ENCODE peak calls at places on chromosomes 2 and 18, in seven cellular contexts. H is H9, S is tibial artery, W is right lobe of liver, J is psoas muscle, T is heart left ventricle, U is thoracic aorta. A is an unnamed sample.

GRCh38 chr2:10185046-10185445 is 62.5 kb downstream of the RRM2 start:
- DNase-seq in H (no peak), S (no peak), W (no peak), J (no peak), T (no peak), U (no peak), A (no peak)

GRCh38 chr2:131801210-131801744 is 273.6 kb downstream of the CCDC74A start:
- DNase-seq in H (no peak), S (no peak), W (peak; percentile 22), J (no peak), T (no peak), U (no peak), A (no peak)

GRCh38 chr18:13315000-13315399 is 96.4 kb downstream of the LDLRAD4 start:
- DNase-seq in H (no peak), S (no peak), W (no peak), J (no peak), T (no peak), U (no peak), A (no peak)

GRCh38 chr2:84717302-84717701 is 163.6 kb downstream of the TRABD2A start:
- DNase-seq in H (no peak), S (no peak), W (no peak), J (no peak), T (no peak), U (no peak), A (no peak)

GRCh38 chr2:232538671-232539070 is 821 bp upstream of the CHRNG start:
- DNase-seq in H (no peak), S (no peak), W (no peak), J (no peak), T (peak; percentile 40), U (no peak), A (no peak)

GRCh38 chr18:49767111-49768050 is 46.0 kb downstream of the ACAA2 start:
- DNase-seq in H (no peak), S (no peak), W (no peak), J (no peak), T (no peak), U (no peak), A (no peak)

GRCh38 chr18:48790869-48791635 is 159.7 kb downstream of the SMAD7 start:
- DNase-seq in H (no peak), S (peak; percentile 62), W (peak; percentile 34), J (no peak), T (no peak), U (no peak), A (peak; percentile 30)

GRCh38 chr2:46082531-46083485 is 214.4 kb upstream of the EPAS1 start:
- DNase-seq in H (no peak), S (no peak), W (no peak), J (peak; percentile 20), T (peak; percentile 79), U (no peak), A (no peak)

GRCh38 chr18:26556573-26556972 is 8.2 kb upstream of the KCTD1 start:
- DNase-seq in H (no peak), S (no peak), W (no peak), J (no peak), T (no peak), U (no peak), A (no peak)

GRCh38 chr2:26614205-26615128 is 26.7 kb downstream of the CIB4 start:
- DNase-seq in H (no peak), S (peak; percentile 77), W (no peak), J (no peak), T (peak; percentile 59), U (no peak), A (no peak)

GRCh38 chr2:41129988-41130387 is 678.1 kb upstream of the SLC8A1 start:
- DNase-seq in H (no peak), S (no peak), W (no peak), J (no peak), T (no peak), U (no peak), A (no peak)

GRCh38 chr2:196131384-196131861 is 40.0 kb downstream of the STK17B start:
- DNase-seq in H (peak; percentile 64), S (no peak), W (no peak), J (peak; percentile 29), T (no peak), U (no peak), A (peak; percentile 50)

GRCh38 chr2:150051004-150051403 is 436.5 kb downstream of the RND3 start:
- DNase-seq in H (no peak), S (no peak), W (no peak), J (no peak), T (no peak), U (no peak), A (no peak)

GRCh38 chr2:46257476-46257875 is 39.7 kb upstream of the EPAS1 start:
- DNase-seq in H (no peak), S (no peak), W (no peak), J (no peak), T (no peak), U (no peak), A (no peak)

GRCh38 chr2:197304556-197305011 is 6.0 kb downstream of the ANKRD44 start:
- DNase-seq in H (no peak), S (no peak), W (no peak), J (no peak), T (no peak), U (no peak), A (no peak)

GRCh38 chr2:28293416-28293815 is 99.2 kb upstream of the FOSL2 start:
- DNase-seq in H (no peak), S (no peak), W (no peak), J (no peak), T (no peak), U (no peak), A (no peak)

DNA sequence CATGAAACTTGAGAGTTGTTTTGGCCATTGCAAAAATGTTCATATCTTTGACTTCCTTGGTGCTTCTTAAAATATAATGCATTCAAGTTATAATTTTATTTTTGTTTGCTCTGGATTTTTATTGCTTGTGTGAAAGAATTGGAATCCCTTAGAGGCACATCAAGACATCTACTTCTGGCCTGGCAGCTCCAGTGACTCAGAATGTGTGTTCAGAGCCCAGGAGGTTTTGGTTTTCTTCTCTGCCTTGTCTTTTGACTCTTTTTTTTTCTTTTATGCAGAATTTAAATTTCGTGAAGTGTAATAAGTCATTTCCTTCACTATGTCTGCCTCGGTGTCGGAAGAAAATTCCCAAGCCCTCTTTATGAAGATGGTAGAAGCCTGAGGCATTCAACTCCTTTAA is 180.2 kb downstream of the LTBP1 start:
- DNase-seq in H (no peak), S (no peak), W (no peak), J (no peak), T (no peak), U (no peak), A (no peak)
- TF ChIP-seq CTCF in H (no peak), S (no peak), W (no peak), J (no peak), T (no peak), U (no peak), A (no peak)

GRCh38 chr2:222205136-222205535 is 93.7 kb downstream of the PAX3 start:
- DNase-seq in H (no peak), S (no peak), W (no peak), J (no peak), T (no peak), U (no peak), A (no peak)
- TF ChIP-seq CTCF in H (no peak), S (no peak), W (no peak), J (no peak), T (no peak), U (no peak), A (no peak)

GRCh38 chr2:68357608-68358337 is 7.3 kb upstream of the PLEK start:
- DNase-seq in H (peak; percentile 81), S (no peak), W (no peak), J (peak; percentile 24), T (no peak), U (no peak), A (no peak)

GRCh38 chr2:68362069-68362468 is 3.0 kb upstream of the PLEK start:
- DNase-seq in H (peak; percentile 71), S (peak; percentile 77), W (peak; percentile 80), J (peak; percentile 69), T (peak; percentile 84), U (peak; percentile 25), A (peak; percentile 84)

GRCh38 chr2:68356599-68357239 is 8.4 kb upstream of the PLEK start:
- DNase-seq in H (no peak), S (no peak), W (no peak), J (no peak), T (no peak), U (no peak), A (no peak)

GRCh38 chr2:68362749-68363148 is 2.3 kb upstream of the PLEK start:
- DNase-seq in H (no peak), S (no peak), W (no peak), J (no peak), T (no peak), U (no peak), A (no peak)

DNA sequence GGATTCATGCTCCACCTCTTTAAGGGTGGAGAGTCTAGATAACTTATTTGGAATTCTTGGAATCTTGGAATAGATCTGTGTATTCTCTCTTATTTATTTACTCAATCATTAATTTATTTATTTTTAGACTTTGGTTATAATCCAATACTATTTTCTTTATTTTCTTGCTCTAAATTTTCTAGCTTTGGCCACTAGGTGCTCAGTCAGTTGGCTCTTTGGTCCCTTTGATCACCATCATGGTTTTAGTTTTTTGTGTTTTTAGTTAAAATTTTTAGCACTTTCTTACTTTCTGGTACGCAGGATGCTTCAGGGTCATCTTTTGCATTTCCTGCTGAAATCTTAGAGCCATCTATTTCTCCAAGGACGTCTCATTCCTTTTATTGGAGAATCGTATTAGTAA is 5.2 kb upstream of the PLEK start:
- DNase-seq in H (no peak), S (no peak), W (no peak), J (no peak), T (no peak), U (no peak), A (no peak)
- TF ChIP-seq CTCF in H (peak; percentile 49), S (no peak), W (no peak), J (no peak), T (no peak), U (no peak), A (no peak)

DNA sequence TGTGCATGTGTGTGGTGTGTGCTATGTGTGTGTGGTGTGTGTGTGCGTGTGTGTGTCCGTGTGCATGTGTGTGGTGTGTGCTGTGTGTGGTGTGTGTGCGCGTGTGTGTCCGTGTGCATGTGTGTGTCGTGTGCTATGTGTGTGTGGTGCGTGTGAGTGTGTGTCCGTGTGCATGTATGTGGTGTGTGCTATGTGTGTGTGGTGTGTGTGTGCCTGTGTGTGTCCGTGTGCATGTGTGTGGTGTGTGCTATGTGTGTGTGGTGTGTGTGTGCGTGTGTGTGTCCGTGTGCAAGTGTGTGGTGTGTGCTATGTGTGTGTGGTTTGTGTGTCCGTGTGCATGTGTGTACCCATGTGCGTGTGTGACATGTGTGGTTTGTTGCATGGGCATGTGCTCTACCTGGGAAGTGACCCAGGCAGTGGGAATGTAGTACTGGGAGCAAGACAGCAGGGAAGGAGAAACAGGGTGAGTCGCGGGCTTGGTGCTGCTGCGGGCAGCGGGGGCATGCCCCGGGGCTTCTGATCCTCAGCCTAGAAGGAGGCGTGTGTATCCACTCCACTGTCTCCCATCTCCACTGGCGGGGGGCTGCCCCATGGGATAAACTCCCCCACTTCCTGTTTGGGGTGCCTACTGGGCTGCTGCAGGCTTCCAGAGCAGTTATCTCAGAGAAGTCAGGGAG is 7.6 kb upstream of the OTOS start:
- DNase-seq in H (no peak), S (no peak), W (no peak), J (no peak), T (no peak), U (no peak), A (no peak)
- TF ChIP-seq CTCF in H (no peak), S (no peak), W (no peak), J (no peak), T (no peak), U (no peak), A (no peak)